ENCODE peak calls at places on chromosome 22, in four cellular contexts. B, L, O and V are unnamed samples.

GRCh38 chr22:38272373-38273134 is at the start of gene TMEM184B:
- DNase-seq in O (peak; percentile 58), B (peak; percentile 69), L (peak; percentile 66), V (peak; percentile 67)

GRCh38 chr22:48851933-48852549 is 975.6 kb downstream of the BRD1 start:
- DNase-seq in O (no peak), B (no peak), L (no peak), V (no peak)

GRCh38 chr22:38230108-38230825 is 28.5 kb downstream of the MAFF start:
- DNase-seq in O (no peak), L (peak; percentile 70), B (peak; percentile 78), V (peak; percentile 65)

GRCh38 chr22:35561796-35562526 is 21.3 kb downstream of the RASD2 start:
- DNase-seq in O (peak; percentile 84), B (peak; percentile 90), L (peak; percentile 81), V (no peak)

GRCh38 chr22:47724030-47724429 is 961.6 kb downstream of the TBC1D22A start:
- DNase-seq in O (no peak), B (peak; percentile 71), L (no peak), V (no peak)

GRCh38 chr22:31635638-31636306 is 26.2 kb downstream of the PISD start:
- DNase-seq in B (no peak), L (no peak), O (no peak), V (no peak)

GRCh38 chr22:46213052-46213451 is 37.0 kb downstream of the CDPF1 start:
- DNase-seq in L (no peak), O (peak; percentile 6), B (no peak), V (no peak)

GRCh38 chr22:28034760-28035401 is 115.8 kb upstream of the PITPNB start:
- DNase-seq in B (no peak), O (peak; percentile 59), L (no peak), V (no peak)

GRCh38 chr22:45602824-45603301 is 68.8 kb upstream of the ATXN10 start:
- DNase-seq in L (peak; percentile 94), B (peak; percentile 93), O (no peak), V (peak; percentile 79)

GRCh38 chr22:33401291-33401690 is 343.1 kb upstream of the SYN3 start:
- DNase-seq in L (no peak), O (peak; percentile 75), B (no peak), V (no peak)

GRCh38 chr22:29503811-29504372 is 23.9 kb downstream of the NEFH start:
- DNase-seq in L (no peak), O (peak; percentile 79), B (no peak), V (no peak)

GRCh38 chr22:19890502-19891349 is 36.1 kb upstream of the GNB1L start:
- DNase-seq in O (no peak), B (no peak), L (no peak), V (peak; percentile 45)

DNA sequence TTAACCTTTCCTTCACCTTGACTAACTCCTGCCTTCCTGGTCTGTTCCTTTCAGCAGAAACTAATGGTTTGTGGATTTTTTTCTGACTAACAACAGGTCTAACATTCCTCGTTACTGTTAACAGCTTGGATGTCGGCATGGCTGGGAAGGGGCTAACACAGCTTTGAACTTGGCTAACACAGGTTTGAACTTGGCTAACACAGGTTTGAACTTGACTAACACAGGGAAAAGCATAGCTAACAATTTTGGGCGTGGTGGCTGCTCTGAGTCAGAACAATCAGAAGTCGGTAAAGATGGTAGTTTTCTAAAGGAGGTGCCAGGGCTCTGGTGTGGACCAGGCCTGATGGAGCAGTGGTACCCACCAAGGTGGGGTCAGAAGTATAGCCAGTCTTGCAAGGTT is 16.1 kb downstream of the MIAT start:
- DNase-seq in O (no peak), B (no peak), L (no peak), V (no peak)
- H3K4ac ChIP-seq in O (peak overlapping the region; percentile 95), B (peak overlapping the region; percentile 84), L (no peak overlapping the region), V (peak overlapping the region; percentile 53)

DNA sequence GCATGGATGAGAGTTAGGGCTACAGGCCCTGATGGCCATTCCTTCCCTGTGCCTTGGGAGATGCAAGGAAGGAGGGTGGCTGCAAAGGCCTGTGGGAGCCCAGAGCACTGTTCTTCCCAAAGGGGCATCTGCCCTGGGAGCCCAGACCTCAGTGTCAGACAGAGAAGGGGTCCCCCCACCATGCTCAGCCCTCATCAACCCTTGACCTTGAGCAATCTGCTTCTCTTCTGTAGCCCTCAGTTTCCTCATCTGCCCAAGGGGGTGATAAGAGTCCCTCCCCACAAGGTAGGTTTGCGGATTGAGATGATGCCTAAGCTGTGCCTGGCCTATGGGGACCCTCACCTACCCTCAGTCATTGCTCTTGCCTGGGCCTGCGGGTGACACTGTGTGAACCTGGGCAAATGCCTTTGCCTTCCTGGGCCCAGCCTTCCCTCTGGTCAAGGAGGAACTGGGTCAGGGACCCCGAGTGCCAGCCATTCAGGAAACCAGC is 47.5 kb downstream of the IGLL5 start:
- DNase-seq in L (no peak), B (no peak), O (no peak), V (no peak)
- H3K23ac ChIP-seq in L (no peak overlapping the region), B (no peak overlapping the region), O (no peak overlapping the region), V (no peak overlapping the region)

GRCh38 chr22:49953680-49954344 is 6.8 kb upstream of the PIM3 start:
- DNase-seq in O (no peak), L (no peak), B (no peak), V (no peak)
- H2BK5ac ChIP-seq in O (peak overlapping the region; percentile 86), L (no peak overlapping the region), B (no peak overlapping the region), V (peak overlapping the region; percentile 68)

DNA sequence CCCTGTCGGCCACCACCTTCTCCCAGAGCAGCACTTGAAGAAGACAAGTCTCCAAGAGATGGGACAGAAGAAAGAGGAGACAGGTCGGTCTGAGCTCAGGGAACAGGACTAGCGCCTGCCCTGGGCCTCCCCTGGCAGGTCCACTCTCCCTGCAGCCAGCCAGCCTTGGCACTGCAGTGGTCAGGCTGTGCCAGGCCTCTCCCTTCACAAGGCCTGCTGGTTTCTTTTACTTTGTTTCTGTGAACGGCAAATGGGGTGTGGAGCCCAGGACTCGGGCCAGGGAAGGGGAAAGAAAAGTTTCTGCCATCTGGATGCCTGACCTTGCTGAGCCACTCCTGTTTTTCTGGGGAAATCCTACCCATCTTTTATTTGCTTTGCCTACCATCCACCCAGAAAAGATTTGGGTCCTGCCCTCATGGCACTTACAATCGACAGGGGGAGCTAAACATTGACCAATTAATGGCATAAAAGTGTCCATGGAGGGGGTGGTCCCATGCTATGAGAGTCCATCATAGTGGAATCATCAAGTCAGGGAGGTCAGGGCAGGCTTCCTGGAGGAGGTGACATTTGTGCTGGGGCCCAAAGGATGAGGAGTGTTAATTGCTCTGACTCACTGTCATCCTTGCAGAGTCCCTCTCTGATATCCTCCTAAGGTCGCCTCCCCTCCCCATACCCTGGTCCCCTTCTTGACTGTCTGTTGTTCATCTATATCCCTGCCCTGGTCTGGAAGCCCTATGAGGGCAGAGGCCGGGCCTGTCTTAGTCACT is 65.2 kb downstream of the NFAM1 start:
- DNase-seq in O (no peak), B (no peak), L (no peak), V (no peak)
- H3K4ac ChIP-seq in O (no peak overlapping the region), B (peak overlapping the region; percentile 1), L (no peak overlapping the region), V (no peak overlapping the region)